ENCODE peak calls at places on chromosomes 2 and 18, in four cellular contexts. One of them, this sample, is unnamed.

GRCh38 chr2:763766-764525 is 86.7 kb upstream of the TMEM18 start:
- DNase-seq in choroid plexus epithelial cell: no peak
- DNase-seq in astrocyte of the spinal cord: no peak
- DNase-seq in GM13977: no peak
- DNase-seq in this sample: no peak

GRCh38 chr2:174078275-174078674 is 113.1 kb upstream of the SP3 start:
- DNase-seq in GM13977: no peak
- DNase-seq in choroid plexus epithelial cell: peak
- DNase-seq in astrocyte of the spinal cord: peak
- DNase-seq in this sample: no peak

GRCh38 chr2:25165992-25166618 is 2.3 kb downstream of the POMC start:
- DNase-seq in choroid plexus epithelial cell: no peak
- DNase-seq in GM13977: peak
- DNase-seq in astrocyte of the spinal cord: no peak
- DNase-seq in this sample: peak

GRCh38 chr2:150863691-150864090 is 376.2 kb upstream of the RND3 start:
- DNase-seq in astrocyte of the spinal cord: no peak
- DNase-seq in GM13977: no peak
- DNase-seq in choroid plexus epithelial cell: no peak
- DNase-seq in this sample: no peak

GRCh38 chr18:44503854-44504253 is 176.8 kb upstream of the SETBP1 start:
- DNase-seq in GM13977: no peak
- DNase-seq in astrocyte of the spinal cord: no peak
- DNase-seq in choroid plexus epithelial cell: no peak
- DNase-seq in this sample: no peak

GRCh38 chr2:100317634-100318033 is 4.7 kb downstream of the LONRF2 start:
- DNase-seq in choroid plexus epithelial cell: no peak
- DNase-seq in GM13977: no peak
- DNase-seq in astrocyte of the spinal cord: no peak
- DNase-seq in this sample: no peak

GRCh38 chr18:13268746-13269285 is 50.3 kb downstream of the LDLRAD4 start:
- DNase-seq in choroid plexus epithelial cell: peak
- DNase-seq in astrocyte of the spinal cord: peak
- DNase-seq in GM13977: no peak
- DNase-seq in this sample: no peak

GRCh38 chr2:197045115-197045514 is 118.6 kb upstream of the PGAP1 start:
- DNase-seq in choroid plexus epithelial cell: no peak
- DNase-seq in astrocyte of the spinal cord: no peak
- DNase-seq in GM13977: no peak
- DNase-seq in this sample: no peak

GRCh38 chr2:232875256-232876070 is 5.4 kb downstream of the SNORC start:
- DNase-seq in GM13977: peak
- DNase-seq in astrocyte of the spinal cord: no peak
- DNase-seq in choroid plexus epithelial cell: no peak
- DNase-seq in this sample: peak

GRCh38 chr18:33010149-33010548 is 237.3 kb upstream of the KLHL14 start:
- DNase-seq in choroid plexus epithelial cell: no peak
- DNase-seq in GM13977: no peak
- DNase-seq in astrocyte of the spinal cord: peak
- DNase-seq in this sample: peak

GRCh38 chr2:231563378-231563961 is 29.2 kb upstream of the TEX44 start:
- DNase-seq in choroid plexus epithelial cell: peak
- DNase-seq in GM13977: peak
- DNase-seq in astrocyte of the spinal cord: peak
- DNase-seq in this sample: peak

GRCh38 chr2:20617892-20618467 is 32.9 kb downstream of the HS1BP3 start:
- DNase-seq in choroid plexus epithelial cell: peak
- DNase-seq in astrocyte of the spinal cord: peak
- DNase-seq in GM13977: no peak
- DNase-seq in this sample: no peak

DNA sequence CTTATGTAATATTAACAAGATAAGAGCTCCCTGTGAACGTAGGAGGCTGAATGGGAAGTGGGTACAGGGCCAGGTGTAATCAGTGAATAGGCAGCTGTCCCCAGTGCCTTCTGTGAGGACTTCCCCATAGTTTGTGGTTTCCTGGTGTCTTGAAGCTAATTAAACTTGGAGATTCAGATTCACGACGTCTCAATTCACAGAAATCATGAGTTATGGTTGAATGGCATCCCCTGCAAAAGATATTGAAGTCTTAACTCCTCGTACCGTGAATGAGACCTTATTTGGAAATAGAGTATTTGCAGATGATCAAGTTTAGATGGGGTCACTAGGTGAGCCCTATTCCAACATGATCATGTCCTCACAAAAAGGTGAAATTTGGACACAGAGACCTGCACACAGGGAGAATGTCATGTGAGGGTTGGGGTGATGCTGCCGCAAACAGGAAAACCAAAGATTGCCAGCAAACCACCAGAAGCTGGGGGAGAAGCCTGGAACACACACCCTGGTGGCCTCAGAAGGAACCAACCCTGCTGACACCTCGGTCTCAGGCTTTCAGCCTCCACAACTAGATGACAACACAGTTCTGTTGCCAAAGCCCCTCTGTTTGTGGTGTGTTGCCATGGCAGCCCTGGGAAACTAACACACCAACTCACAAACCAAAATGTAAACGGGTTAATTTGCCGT is 13.2 kb downstream of the ARL4C start:
- DNase-seq in astrocyte of the spinal cord: no peak
- DNase-seq in choroid plexus epithelial cell: no peak
- DNase-seq in GM13977: no peak
- DNase-seq in this sample: peak
- TF ChIP-seq CTCF in astrocyte of the spinal cord: peak
- TF ChIP-seq CTCF in choroid plexus epithelial cell: peak
- TF ChIP-seq CTCF in GM13977: peak
- TF ChIP-seq CTCF in this sample: peak

GRCh38 chr2:35857541-35857940 is 498.0 kb upstream of the CRIM1 start:
- DNase-seq in choroid plexus epithelial cell: no peak
- DNase-seq in astrocyte of the spinal cord: no peak
- DNase-seq in GM13977: no peak
- DNase-seq in this sample: no peak

DNA sequence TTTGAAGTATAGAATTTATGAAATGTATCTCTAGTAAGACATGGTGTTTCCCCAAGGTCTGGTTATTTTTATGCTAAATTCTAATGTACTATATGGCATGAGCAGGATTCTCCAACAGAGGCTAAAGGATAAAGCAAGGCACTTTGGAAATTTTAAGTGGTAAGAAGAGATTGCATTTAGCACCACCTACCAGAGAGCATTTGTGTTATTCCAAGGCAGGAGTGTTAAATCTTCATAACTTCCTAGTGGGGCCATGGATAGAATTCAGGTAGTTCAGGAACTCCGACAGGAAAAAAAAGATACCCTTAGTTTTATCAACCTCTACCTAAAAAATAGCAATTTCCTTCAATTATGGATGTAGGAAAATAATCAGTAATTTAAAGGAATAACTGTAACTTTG is 497.4 kb upstream of the CRIM1 start:
- DNase-seq in astrocyte of the spinal cord: peak
- DNase-seq in choroid plexus epithelial cell: no peak
- DNase-seq in GM13977: no peak
- DNase-seq in this sample: no peak
- TF ChIP-seq CTCF in astrocyte of the spinal cord: peak
- TF ChIP-seq CTCF in choroid plexus epithelial cell: no peak
- TF ChIP-seq CTCF in GM13977: peak
- TF ChIP-seq CTCF in this sample: no peak

GRCh38 chr18:30675905-30676620 is 366.5 kb downstream of the DSC3 start:
- DNase-seq in choroid plexus epithelial cell: no peak
- DNase-seq in astrocyte of the spinal cord: no peak
- DNase-seq in GM13977: no peak
- DNase-seq in this sample: no peak

GRCh38 chr18:30675493-30675892 is 367.0 kb downstream of the DSC3 start:
- DNase-seq in astrocyte of the spinal cord: no peak
- DNase-seq in choroid plexus epithelial cell: no peak
- DNase-seq in GM13977: no peak
- DNase-seq in this sample: no peak

GRCh38 chr18:30675072-30675471 is 367.5 kb downstream of the DSC3 start:
- DNase-seq in GM13977: no peak
- DNase-seq in astrocyte of the spinal cord: no peak
- DNase-seq in choroid plexus epithelial cell: no peak
- DNase-seq in this sample: no peak

GRCh38 chr18:30679285-30679930 is 363.1 kb downstream of the DSC3 start:
- DNase-seq in GM13977: no peak
- DNase-seq in astrocyte of the spinal cord: no peak
- DNase-seq in choroid plexus epithelial cell: no peak
- DNase-seq in this sample: no peak

GRCh38 chr18:30674619-30675018 is 367.9 kb downstream of the DSC3 start:
- DNase-seq in choroid plexus epithelial cell: no peak
- DNase-seq in astrocyte of the spinal cord: no peak
- DNase-seq in GM13977: no peak
- DNase-seq in this sample: no peak
- TF ChIP-seq CTCF in choroid plexus epithelial cell: no peak
- TF ChIP-seq CTCF in astrocyte of the spinal cord: no peak
- TF ChIP-seq CTCF in GM13977: no peak
- TF ChIP-seq CTCF in this sample: no peak

DNA sequence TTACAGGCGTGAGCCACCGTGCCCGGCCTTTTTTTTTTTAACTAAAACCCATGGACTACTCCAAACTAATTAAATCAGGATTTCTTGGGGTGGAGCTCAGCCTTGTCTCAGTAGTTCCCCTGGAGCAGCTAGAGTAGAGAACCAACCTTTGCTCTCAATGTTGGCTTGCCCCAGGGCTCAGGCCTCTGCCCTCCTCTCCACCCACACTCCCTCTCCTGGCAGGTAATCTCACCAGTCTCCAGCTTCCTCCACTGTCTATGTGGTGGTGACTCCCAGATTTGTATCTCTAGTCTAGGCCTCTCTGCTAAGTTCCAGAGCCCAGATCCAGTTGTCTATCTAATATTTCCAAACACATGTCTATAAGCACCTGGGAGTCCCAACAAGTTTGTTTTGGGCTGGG is 9.6 kb upstream of the MTA3 start:
- DNase-seq in GM13977: no peak
- DNase-seq in choroid plexus epithelial cell: no peak
- DNase-seq in astrocyte of the spinal cord: no peak
- DNase-seq in this sample: no peak
- TF ChIP-seq CTCF in GM13977: no peak
- TF ChIP-seq CTCF in choroid plexus epithelial cell: no peak
- TF ChIP-seq CTCF in astrocyte of the spinal cord: no peak
- TF ChIP-seq CTCF in this sample: no peak